ENCODE peak calls at places on chromosomes 12 and 14, in eight cellular contexts. W is T-helper 1 cell, N is astrocyte, B is hepatocyte, T is NCI-H460, F is NCI-H1417, X is M059J, L is H1. Z is an unnamed sample.

GRCh38 chr14:102196436-102197230 is 56.9 kb downstream of the WDR20 start:
- DNase-seq in F (no peak), W (no peak), T (no peak), L (no peak), B (no peak), X (no peak), N (no peak), Z (no peak)

GRCh38 chr12:123801573-123802178 is 39.6 kb downstream of the DNAH10 start:
- DNase-seq in T (peak), X (peak), B (peak), F (no peak), W (no peak), L (no peak), N (peak), Z (no peak)

GRCh38 chr12:98399532-98399931 is 115.9 kb upstream of the TMPO start:
- DNase-seq in N (peak), W (no peak), T (peak), B (peak), X (peak), F (peak), L (no peak), Z (no peak)

GRCh38 chr12:57744194-57744776 is 554 bp upstream of the TSPAN31 start:
- DNase-seq in W (no peak), L (peak), B (no peak), N (no peak), F (peak), X (no peak), T (peak), Z (peak)

GRCh38 chr12:131164096-131164872 is 210.6 kb downstream of the ADGRD1 start:
- DNase-seq in T (no peak), B (no peak), W (no peak), X (peak), F (no peak), L (no peak), N (no peak), Z (no peak)

GRCh38 chr12:95963104-95963503 is 20.0 kb downstream of the AMDHD1 start:
- DNase-seq in F (peak), L (no peak), N (no peak), B (no peak), X (peak), W (no peak), T (peak), Z (no peak)

GRCh38 chr14:61659582-61659981 is 35.7 kb upstream of the HIF1A start:
- DNase-seq in X (no peak), W (no peak), L (no peak), B (no peak), F (no peak), T (no peak), N (no peak), Z (no peak)

GRCh38 chr14:28406181-28406580 is 360.4 kb upstream of the FOXG1 start:
- DNase-seq in B (no peak), T (no peak), X (peak), N (peak), L (no peak), W (no peak), F (no peak), Z (no peak)

GRCh38 chr14:38837333-38838048 is 265.5 kb downstream of the SEC23A start:
- DNase-seq in L (no peak), W (no peak), N (no peak), B (no peak), F (no peak), X (no peak), T (no peak), Z (no peak)

GRCh38 chr12:3647504-3647903 is 105.4 kb downstream of the CRACR2A start:
- DNase-seq in B (no peak), W (no peak), F (no peak), X (no peak), L (no peak), T (no peak), N (no peak), Z (no peak)

GRCh38 chr12:27293463-27293862 is 39.2 kb upstream of the BMAL2 start:
- DNase-seq in N (peak), B (no peak), T (no peak), W (no peak), F (no peak), L (no peak), X (no peak), Z (no peak)

GRCh38 chr12:42574879-42575278 is 14.7 kb downstream of the PRICKLE1 start:
- DNase-seq in N (no peak), B (no peak), X (no peak), F (peak), L (no peak), T (no peak), W (no peak), Z (peak)

GRCh38 chr12:13670249-13670648 is 311.2 kb downstream of the GRIN2B start:
- DNase-seq in L (no peak), N (no peak), X (no peak), T (no peak), B (no peak), F (no peak), W (no peak), Z (no peak)

GRCh38 chr12:65094722-65095121 is 26.4 kb downstream of the WIF1 start:
- DNase-seq in B (no peak), X (no peak), T (no peak), N (no peak), W (no peak), L (no peak), F (no peak), Z (no peak)

GRCh38 chr12:93390565-93391297 is 13.0 kb downstream of the NUDT4 start:
- DNase-seq in N (no peak), T (no peak), X (no peak), B (no peak), F (no peak), W (no peak), L (no peak), Z (no peak)

GRCh38 chr12:121819212-121819949 is 15.6 kb downstream of the SETD1B start:
- DNase-seq in F (no peak), B (no peak), X (no peak), W (no peak), N (no peak), T (no peak), L (no peak), Z (no peak)

GRCh38 chr12:123083661-123084571 is 67.0 kb downstream of the PITPNM2 start:
- DNase-seq in T (no peak), F (no peak), L (no peak), N (no peak), X (no peak), W (no peak), B (no peak), Z (no peak)

GRCh38 chr12:19139795-19140194 is 10.3 kb downstream of the PLEKHA5 start:
- DNase-seq in T (no peak), B (no peak), X (no peak), L (no peak), F (no peak), N (peak), W (no peak), Z (no peak)

GRCh38 chr12:69468237-69469026 is 1.8 kb upstream of the FRS2 start:
- DNase-seq in T (no peak), N (peak), L (no peak), F (no peak), B (no peak), W (no peak), X (peak), Z (no peak)

GRCh38 chr14:22939684-22940083 is 10.5 kb upstream of the PRMT5 start:
- DNase-seq in T (no peak), B (no peak), L (no peak), X (peak), W (no peak), N (peak), F (no peak), Z (no peak)

GRCh38 chr14:71139058-71139946 is 232.0 kb downstream of the PCNX1 start:
- DNase-seq in X (peak), W (no peak), N (no peak), B (peak), L (peak), F (peak), T (peak), Z (peak)

GRCh38 chr14:105178868-105179140 is 2.3 kb downstream of the NUDT14 start:
- DNase-seq in T (no peak), N (no peak), F (no peak), B (no peak), L (no peak), X (no peak), W (no peak), Z (no peak)

GRCh38 chr12:76010732-76011458 is 20.7 kb downstream of the PHLDA1 start:
- DNase-seq in L (no peak), F (peak), T (no peak), X (peak), B (peak), N (peak), W (no peak), Z (no peak)

GRCh38 chr12:1173806-1174617 is 183.0 kb downstream of the ERC1 start:
- DNase-seq in L (no peak), W (no peak), X (no peak), F (peak), N (no peak), T (no peak), B (no peak), Z (peak)

GRCh38 chr14:67319142-67319541 is 40.5 kb downstream of the ATP6V1D start:
- DNase-seq in X (peak), F (no peak), B (peak), L (no peak), T (no peak), N (peak), W (no peak), Z (no peak)

GRCh38 chr12:106010746-106011145 is 128.0 kb downstream of the NUAK1 start:
- DNase-seq in T (no peak), F (no peak), N (peak), W (no peak), B (no peak), L (no peak), X (no peak), Z (no peak)

GRCh38 chr14:103085106-103086091 is 1.4 kb downstream of the LBHD2 start:
- DNase-seq in L (peak), N (no peak), B (no peak), X (no peak), W (no peak), F (no peak), T (no peak), Z (no peak)

GRCh38 chr14:20631023-20631820 is 10.3 kb downstream of the OR6S1 start:
- DNase-seq in B (peak), T (peak), N (no peak), W (no peak), L (peak), F (no peak), X (peak), Z (peak)

GRCh38 chr12:27434673-27435565 is 11.6 kb upstream of the SMCO2 start:
- DNase-seq in L (no peak), W (no peak), T (no peak), X (peak), B (peak), N (no peak), F (no peak), Z (no peak)

GRCh38 chr12:104376650-104377506 is 73.3 kb downstream of the EID3 start:
- DNase-seq in B (no peak), T (no peak), X (peak), W (no peak), N (peak), F (no peak), L (no peak), Z (no peak)

GRCh38 chr14:30443368-30444007 is 115.5 kb upstream of the G2E3 start:
- DNase-seq in N (peak), B (peak), X (peak), F (peak), L (no peak), W (no peak), T (peak), Z (peak)

GRCh38 chr14:61512026-61512425 is 183.3 kb upstream of the HIF1A start:
- DNase-seq in X (no peak), L (no peak), B (no peak), F (no peak), N (no peak), T (no peak), W (no peak), Z (no peak)

GRCh38 chr14:33631021-33631420 is 319.9 kb downstream of the EGLN3 start:
- DNase-seq in B (no peak), L (no peak), X (no peak), W (no peak), F (no peak), N (peak), T (no peak), Z (no peak)

GRCh38 chr14:102500190-102500661 is 9.3 kb downstream of the ANKRD9 start:
- DNase-seq in T (no peak), F (no peak), L (no peak), B (peak), X (no peak), W (no peak), N (peak), Z (no peak)

GRCh38 chr12:7645395-7646177 is 20.1 kb downstream of the APOBEC1 start:
- DNase-seq in F (peak), L (no peak), W (no peak), B (peak), N (no peak), X (peak), T (peak), Z (peak)

GRCh38 chr12:6452245-6452731 is 446 bp downstream of the TAPBPL start:
- DNase-seq in T (no peak), X (no peak), B (peak), F (peak), W (no peak), L (peak), N (no peak), Z (no peak)

GRCh38 chr12:114679942-114680341 is 4.0 kb downstream of the TBX3 start:
- DNase-seq in L (no peak), X (no peak), T (no peak), B (no peak), W (no peak), F (no peak), N (no peak), Z (no peak)